ENCODE peak calls at places on chromosomes 2 and 18, in seven cellular contexts. D, A, F, K, T, S and G are unnamed samples.

GRCh38 chr2:218878486-218878885 is 2.2 kb upstream of the WNT10A start:
- DNase-seq in D (no peak), K (no peak), T (no peak), F (peak; percentile 9), S (no peak), A (no peak), G (no peak)

GRCh38 chr2:177393824-177394614 is 1.4 kb downstream of the AGPS start:
- DNase-seq in F (no peak), T (no peak), K (no peak), S (no peak), D (no peak), A (no peak), G (no peak)

GRCh38 chr2:234548720-234549420 is 52.0 kb upstream of the ARL4C start:
- DNase-seq in F (no peak), D (no peak), S (peak; percentile 81), A (no peak), T (peak; percentile 72), K (peak; percentile 83), G (no peak)

GRCh38 chr18:32276256-32276655 is 86.4 kb downstream of the MEP1B start:
- DNase-seq in T (no peak), F (no peak), S (no peak), D (no peak), K (no peak), A (no peak), G (no peak)

GRCh38 chr2:135909976-135910375 is 33.7 kb upstream of the MCM6 start:
- DNase-seq in F (no peak), A (no peak), S (peak; percentile 11), D (no peak), K (no peak), T (peak; percentile 62), G (no peak)

GRCh38 chr2:69524799-69525198 is 87.6 kb upstream of the NFU1 start:
- DNase-seq in D (no peak), T (no peak), A (no peak), K (no peak), F (no peak), S (no peak), G (no peak)

GRCh38 chr2:108575132-108575966 is 41.1 kb downstream of the LIMS1 start:
- DNase-seq in T (peak; percentile 95), S (peak; percentile 81), F (no peak), K (no peak), A (peak; percentile 74), D (no peak), G (no peak)

GRCh38 chr2:199431748-199432213 is 26.0 kb downstream of the SATB2 start:
- DNase-seq in F (no peak), A (no peak), T (peak; percentile 57), S (peak; percentile 20), D (no peak), K (peak; percentile 12), G (no peak)

GRCh38 chr18:14089176-14089575 is 43.1 kb downstream of the ZNF519 start:
- DNase-seq in K (no peak), F (no peak), D (no peak), T (no peak), S (no peak), A (no peak), G (no peak)

GRCh38 chr2:26768759-26769500 is 4.8 kb downstream of the SLC35F6 start:
- DNase-seq in D (peak; percentile 65), T (no peak), A (no peak), K (no peak), S (peak; percentile 83), F (peak; percentile 65), G (peak; percentile 41)

GRCh38 chr18:68679531-68679930 is 35.4 kb downstream of the TMX3 start:
- DNase-seq in D (no peak), A (no peak), K (no peak), S (peak; percentile 66), F (no peak), T (peak; percentile 56), G (no peak)

GRCh38 chr2:82215212-82215611 is 1910.7 kb upstream of the LRRTM1 start:
- DNase-seq in T (no peak), S (no peak), K (no peak), F (no peak), D (no peak), A (no peak), G (no peak)

GRCh38 chr2:7363906-7364305 is 446.7 kb downstream of the RNF144A start:
- DNase-seq in S (no peak), D (no peak), F (no peak), K (no peak), A (no peak), T (no peak), G (no peak)

GRCh38 chr18:59359576-59359952 is 499 bp upstream of the LMAN1 start:
- DNase-seq in D (no peak), K (no peak), A (peak; percentile 7), F (no peak), S (no peak), T (no peak), G (no peak)

GRCh38 chr2:44170337-44170736 is 1.7 kb downstream of the PPM1B start:
- DNase-seq in S (peak; percentile 64), A (peak; percentile 5), K (no peak), T (peak; percentile 26), D (no peak), F (no peak), G (no peak)

GRCh38 chr2:62785216-62785615 is 79.7 kb downstream of the EHBP1 start:
- DNase-seq in A (no peak), S (peak; percentile 54), T (peak; percentile 85), K (no peak), F (no peak), D (no peak), G (no peak)

GRCh38 chr2:159035790-159036411 is 67.5 kb downstream of the TANC1 start:
- DNase-seq in T (peak; percentile 68), D (peak; percentile 32), F (peak; percentile 53), A (no peak), S (peak; percentile 41), K (peak; percentile 71), G (no peak)

GRCh38 chr2:11260979-11261378 is 83.5 kb downstream of the ROCK2 start:
- DNase-seq in K (no peak), T (no peak), D (no peak), F (no peak), S (no peak), A (no peak), G (no peak)

GRCh38 chr2:25362564-25363145 is 20.9 kb upstream of the DNMT3A start:
- DNase-seq in F (peak; percentile 73), K (no peak), S (no peak), D (peak; percentile 60), A (no peak), T (no peak), G (peak; percentile 83)

GRCh38 chr2:158748925-158749590 is 46.1 kb upstream of the DAPL1 start:
- DNase-seq in A (no peak), S (no peak), T (no peak), D (no peak), K (no peak), F (no peak), G (no peak)

GRCh38 chr2:184154438-184154837 is 443.9 kb upstream of the ZNF804A start:
- DNase-seq in K (no peak), T (no peak), A (peak; percentile 1), S (peak; percentile 18), F (no peak), D (no peak), G (no peak)

GRCh38 chr2:185835974-185836373 is 97.4 kb downstream of the FSIP2 start:
- DNase-seq in A (no peak), T (no peak), D (no peak), F (no peak), K (no peak), S (no peak), G (no peak)

GRCh38 chr2:206700141-206700540 is 18.1 kb downstream of the DYTN start:
- DNase-seq in S (peak; percentile 23), F (no peak), T (no peak), D (no peak), A (no peak), K (no peak), G (no peak)

GRCh38 chr2:13390676-13391075 is 673.9 kb downstream of the TRIB2 start:
- DNase-seq in D (no peak), F (no peak), T (no peak), S (no peak), K (no peak), A (no peak), G (no peak)

GRCh38 chr18:11950824-11951223 is 30.5 kb upstream of the IMPA2 start:
- DNase-seq in T (no peak), S (no peak), A (no peak), K (no peak), D (no peak), F (no peak), G (no peak)

GRCh38 chr18:58042826-58043362 is 1.1 kb upstream of the NEDD4L start:
- DNase-seq in F (no peak), K (peak; percentile 40), A (no peak), T (no peak), S (no peak), D (no peak), G (no peak)

GRCh38 chr2:86764661-86765307 is 25.9 kb downstream of the CD8A start:
- DNase-seq in K (peak; percentile 59), S (peak; percentile 55), A (peak; percentile 25), D (no peak), T (peak; percentile 49), F (no peak), G (no peak)

GRCh38 chr2:45649855-45650806 is 1.3 kb upstream of the PRKCE start:
- DNase-seq in D (peak; percentile 82), T (peak; percentile 33), A (peak; percentile 42), F (peak; percentile 89), K (peak; percentile 82), S (peak; percentile 57), G (peak; percentile 88)

GRCh38 chr2:230330725-230331124 is 3.7 kb downstream of the SP140L start:
- DNase-seq in A (peak; percentile 35), F (no peak), T (peak; percentile 36), S (peak; percentile 24), K (no peak), D (no peak), G (no peak)

GRCh38 chr2:240949791-240950705 is 43.9 kb downstream of the CROCC2 start:
- DNase-seq in K (peak; percentile 46), T (no peak), A (no peak), F (no peak), D (peak; percentile 11), S (no peak), G (no peak)

GRCh38 chr2:41535575-41535974 is 512.2 kb upstream of the PKDCC start:
- DNase-seq in F (no peak), K (no peak), D (no peak), T (no peak), S (no peak), A (no peak), G (no peak)
- H3K4me3 ChIP-seq in F (no peak overlapping the region), K (no peak overlapping the region), D (no peak overlapping the region), T (no peak overlapping the region), S (no peak overlapping the region), A (no peak overlapping the region), G (no peak overlapping the region)

GRCh38 chr2:174846218-174846617 is 81.9 kb upstream of the CHRNA1 start:
- DNase-seq in D (no peak), S (peak; percentile 44), T (no peak), F (no peak), A (no peak), K (no peak), G (no peak)
- H3K4me3 ChIP-seq in D (no peak overlapping the region), S (peak overlapping the region; percentile 68), T (peak overlapping the region; percentile 65), F (no peak overlapping the region), A (peak overlapping the region; percentile 67), K (no peak overlapping the region), G (no peak overlapping the region)

GRCh38 chr18:22193466-22193865 is 24.1 kb downstream of the GATA6 start:
- DNase-seq in F (no peak), T (no peak), D (no peak), S (no peak), A (no peak), K (no peak), G (no peak)
- H3K4me3 ChIP-seq in F (no peak overlapping the region), T (no peak overlapping the region), D (no peak overlapping the region), S (no peak overlapping the region), A (no peak overlapping the region), K (no peak overlapping the region), G (no peak overlapping the region)

GRCh38 chr2:104856973-104857261 is 3.0 kb downstream of the POU3F3 start:
- DNase-seq in F (no peak), T (no peak), D (no peak), A (no peak), S (no peak), K (peak; percentile 82), G (no peak)
- H3K4me3 ChIP-seq in F (no peak overlapping the region), T (no peak overlapping the region), D (no peak overlapping the region), A (no peak overlapping the region), S (no peak overlapping the region), K (no peak overlapping the region), G (peak overlapping the region; percentile 19)